ENCODE peak calls at places on chromosomes 7 and 10, in five cellular contexts. D, L, N, O and P are unnamed samples.

GRCh38 chr7:34575006-34575405 is 83.0 kb upstream of the NPSR1 start:
- DNase-seq in N (no peak), O (no peak), L (no peak), D (no peak), P (no peak)

GRCh38 chr7:127896683-127897082 is 134.6 kb downstream of the LRRC4 start:
- DNase-seq in N (no peak), O (no peak), L (no peak), D (no peak), P (no peak)

GRCh38 chr7:87886875-87887274 is 10.6 kb downstream of the DBF4 start:
- DNase-seq in D (no peak), O (peak), L (no peak), N (peak), P (no peak)

GRCh38 chr7:43669286-43670081 is 59.8 kb downstream of the COA1 start:
- DNase-seq in D (peak), O (peak), L (peak), N (peak), P (no peak)

GRCh38 chr10:102040721-102041120 is 15.3 kb downstream of the ARMH3 start:
- DNase-seq in N (no peak), O (no peak), L (no peak), D (no peak), P (no peak)

GRCh38 chr7:152588350-152588749 is 87.6 kb downstream of the XRCC2 start:
- DNase-seq in D (no peak), L (no peak), O (no peak), N (peak), P (no peak)

GRCh38 chr10:122854648-122855047 is 9.0 kb upstream of the CUZD1 start:
- DNase-seq in D (no peak), N (peak), O (peak), L (no peak), P (no peak)

GRCh38 chr7:69674701-69675182 is 76.5 kb downstream of the AUTS2 start:
- DNase-seq in N (no peak), D (no peak), L (no peak), O (no peak), P (no peak)

GRCh38 chr7:137169282-137169698 is 174.2 kb downstream of the PTN start:
- DNase-seq in O (peak), D (no peak), N (peak), L (peak), P (peak)

GRCh38 chr10:100670828-100671479 is 74.4 kb upstream of the PAX2 start:
- DNase-seq in L (peak), D (peak), N (peak), O (peak), P (no peak)

GRCh38 chr10:93995598-93996271 is 2.0 kb downstream of the PLCE1 start:
- DNase-seq in L (no peak), N (peak), D (no peak), O (no peak), P (no peak)

GRCh38 chr7:143988986-143989745 is 11.0 kb upstream of the OR6B1 start:
- DNase-seq in L (no peak), N (peak), O (no peak), D (no peak), P (no peak)

GRCh38 chr7:105916603-105917002 is 40.2 kb upstream of the ATXN7L1 start:
- DNase-seq in D (no peak), L (no peak), O (no peak), N (peak), P (no peak)

GRCh38 chr10:75176046-75176445 is 34.5 kb upstream of the VDAC2 start:
- DNase-seq in D (no peak), L (no peak), O (no peak), N (no peak), P (no peak)

GRCh38 chr10:114879541-114880158 is 58.1 kb downstream of the FHIP2A start:
- DNase-seq in D (peak), N (peak), O (peak), L (peak), P (no peak)

GRCh38 chr10:49140306-49141175 is 6.7 kb upstream of the FAM170B start:
- DNase-seq in N (no peak), O (no peak), D (no peak), L (no peak), P (no peak)

GRCh38 chr7:80876894-80877414 is 41.9 kb downstream of the SEMA3C start:
- DNase-seq in L (no peak), O (no peak), D (no peak), N (no peak), P (no peak)

GRCh38 chr10:67518756-67519155 is 177.2 kb downstream of the CTNNA3 start:
- DNase-seq in O (no peak), L (no peak), D (no peak), N (no peak), P (no peak)

GRCh38 chr10:120511165-120511564 is 54.1 kb downstream of the PLPP4 start:
- DNase-seq in O (no peak), D (no peak), L (no peak), N (peak), P (no peak)

GRCh38 chr7:111159426-111159825 is 68.5 kb downstream of the LRRN3 start:
- DNase-seq in O (no peak), L (no peak), D (no peak), N (peak), P (no peak)

GRCh38 chr10:124532106-124532641 is 70.6 kb downstream of the LHPP start:
- DNase-seq in L (no peak), O (peak), N (peak), D (no peak), P (no peak)

GRCh38 chr7:94056796-94057207 is 52.6 kb upstream of the BET1 start:
- DNase-seq in L (no peak), N (peak), D (no peak), O (no peak), P (no peak)

GRCh38 chr7:96674565-96674964 is 35.1 kb downstream of the SEM1 start:
- DNase-seq in D (no peak), L (no peak), N (no peak), O (peak), P (no peak)

GRCh38 chr10:70145166-70145665 is 1.3 kb downstream of the TYSND1 start:
- DNase-seq in D (no peak), O (no peak), N (no peak), L (no peak), P (no peak)

GRCh38 chr7:96127746-96128145 is 194.2 kb downstream of the SLC25A13 start:
- DNase-seq in L (no peak), N (peak), D (no peak), O (no peak), P (no peak)

GRCh38 chr7:154698726-154699291 is 304.1 kb downstream of the PAXIP1 start:
- DNase-seq in D (no peak), L (no peak), N (no peak), O (no peak), P (no peak)

GRCh38 chr7:69701241-69701741 is 103.0 kb downstream of the AUTS2 start:
- DNase-seq in O (no peak), D (no peak), L (no peak), N (no peak), P (no peak)

GRCh38 chr10:3820255-3820654 is 35.2 kb upstream of the KLF6 start:
- DNase-seq in L (no peak), O (no peak), N (peak), D (no peak), P (no peak)